ENCODE peak calls at places on chromosomes 4 and X, in four cellular contexts. T is GM12878, N is K562, V is GM12891. K is an unnamed sample.

GRCh38 chr4:71689822-71690221 is 94.1 kb downstream of the GC start:
- DNase-seq in N (no peak), V (no peak), T (no peak), K (no peak)

GRCh38 chr4:140363558-140363957 is 9.9 kb upstream of the SCOC start:
- DNase-seq in T (no peak), N (no peak), V (no peak), K (no peak)

GRCh38 chr4:138251904-138252303 is 9.8 kb upstream of the SLC7A11 start:
- DNase-seq in T (no peak), V (no peak), N (no peak), K (no peak)

GRCh38 chr4:80336582-80336981 is 1.1 kb downstream of the CFAP299 start:
- DNase-seq in V (no peak), T (no peak), N (peak), K (peak)

GRCh38 chr4:61549356-61549755 is 349.2 kb downstream of the ADGRL3 start:
- DNase-seq in N (no peak), T (no peak), V (no peak), K (no peak)

GRCh38 chr4:31645211-31645610 is 925.0 kb downstream of the PCDH7 start:
- DNase-seq in T (no peak), N (no peak), V (no peak), K (no peak)

GRCh38 chr4:145484240-145484846 is 2.7 kb downstream of the SMAD1 start:
- DNase-seq in V (no peak), N (no peak), T (no peak), K (no peak)

GRCh38 chrX:96984538-96984937 is 100.8 kb downstream of the RPA4 start:
- DNase-seq in T (no peak), V (no peak), N (no peak), K (no peak)

GRCh38 chrX:9163153-9163790 is 129.3 kb upstream of the FAM9B start:
- DNase-seq in T (no peak), N (no peak), V (no peak), K (no peak)

GRCh38 chr4:93748380-93748779 is 80.2 kb upstream of the ATOH1 start:
- DNase-seq in N (no peak), V (no peak), T (no peak), K (no peak)

GRCh38 chrX:116499780-116500179 is 37.0 kb upstream of the CT83 start:
- DNase-seq in T (no peak), V (no peak), N (no peak), K (no peak)

GRCh38 chr4:4730214-4730613 is 129.3 kb upstream of the MSX1 start:
- DNase-seq in V (no peak), N (no peak), T (no peak), K (no peak)

GRCh38 chrX:97199501-97199900 is 315.8 kb downstream of the RPA4 start:
- DNase-seq in T (no peak), V (no peak), N (no peak), K (no peak)

GRCh38 chr4:112377127-112377635 is 80.0 kb downstream of the ALPK1 start:
- DNase-seq in N (no peak), V (no peak), T (no peak), K (no peak)

GRCh38 chr4:37973481-37973880 is 13.3 kb downstream of the PTTG2 start:
- DNase-seq in T (no peak), V (no peak), N (no peak), K (no peak)

GRCh38 chr4:4386736-4387392 is at the start of gene NSG1:
- DNase-seq in T (no peak), V (no peak), N (peak), K (no peak)

GRCh38 chrX:28205905-28206304 is 224.7 kb upstream of the DCAF8L1 start:
- DNase-seq in T (no peak), V (no peak), N (no peak), K (no peak)

GRCh38 chr4:159498371-159499115 is 395.7 kb downstream of the RAPGEF2 start:
- DNase-seq in N (no peak), V (no peak), T (no peak), K (no peak)
- TF ChIP-seq SPI1 in N (no peak), V (no peak), T (no peak), K (no peak)

GRCh38 chrX:140504371-140505324 is at the start of gene SOX3:
- DNase-seq in T (no peak), V (no peak), N (no peak), K (no peak)
- TF ChIP-seq POLR2AphosphoS5 in T (no peak), V (no peak), N (no peak), K (no peak)

GRCh38 chr4:113587640-113588275 is 173.8 kb downstream of the CAMK2D start:
- DNase-seq in V (no peak), N (no peak), T (no peak), K (no peak)

GRCh38 chr4:113593400-113594230 is 167.9 kb downstream of the CAMK2D start:
- DNase-seq in V (no peak), N (no peak), T (peak), K (no peak)

GRCh38 chr4:113588895-113589668 is 172.5 kb downstream of the CAMK2D start:
- DNase-seq in T (no peak), N (no peak), V (no peak), K (peak)

GRCh38 chr4:113594231-113594556 is 167.3 kb downstream of the CAMK2D start:
- DNase-seq in V (no peak), N (no peak), T (no peak), K (no peak)

DNA sequence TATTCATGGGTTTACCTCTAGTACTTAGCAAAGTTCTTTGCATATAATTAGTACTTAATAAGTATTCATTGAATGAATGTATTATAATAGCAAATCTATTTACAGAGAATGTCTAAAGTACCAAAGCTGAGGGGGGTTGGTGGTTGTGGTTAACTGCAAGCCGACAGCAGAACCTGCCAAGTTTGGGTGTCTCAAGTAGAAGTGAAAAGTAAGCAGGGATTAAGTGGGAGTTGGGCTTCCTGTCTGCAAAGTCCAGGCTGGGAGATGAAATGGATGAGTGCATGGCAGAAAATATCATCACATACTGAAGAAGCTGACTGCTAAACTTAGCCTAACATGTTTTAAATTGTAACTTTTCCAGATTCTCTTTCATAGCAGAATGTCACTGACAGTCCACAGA is 169.6 kb downstream of the CAMK2D start:
- DNase-seq in T (no peak), N (no peak), V (no peak), K (no peak)
- TF ChIP-seq SPI1 in T (no peak), N (no peak), V (no peak), K (no peak)

DNA sequence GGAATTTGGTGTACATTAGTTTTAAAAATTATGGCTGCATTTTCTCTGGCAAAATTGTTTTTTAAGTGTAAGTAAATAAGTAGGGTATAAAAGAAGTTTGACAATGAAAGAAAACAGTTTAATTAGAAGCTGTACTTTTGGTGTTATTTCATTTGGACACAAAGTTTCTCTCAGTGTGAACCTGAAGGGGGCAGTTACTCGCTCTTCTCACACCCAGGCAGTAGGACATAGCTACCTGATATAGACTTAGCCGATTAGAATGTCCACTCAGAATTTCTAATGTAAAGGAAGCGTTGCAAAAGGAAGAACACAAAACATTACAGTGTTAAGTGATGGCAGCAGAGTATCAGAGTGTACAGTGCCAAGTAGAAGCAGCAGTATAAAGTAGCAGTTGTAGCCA is 311.9 kb upstream of the TECRL start:
- DNase-seq in V (no peak), N (no peak), T (no peak), K (no peak)
- TF ChIP-seq POLR2AphosphoS5 in V (no peak), N (no peak), T (no peak), K (no peak)

K was measured in HL-60.